ENCODE peak calls at places on chromosomes 16 and 17, in six cellular contexts. One of them, this sample, is unnamed.

GRCh38 chr17:48915459-48916282 is 7.5 kb downstream of the UBE2Z start:
- DNase-seq in K562: no peak
- DNase-seq in H54: peak
- DNase-seq in H1: no peak
- DNase-seq in gastrocnemius medialis: no peak
- DNase-seq in lower leg skin: peak
- DNase-seq in this sample: no peak

GRCh38 chr16:14608111-14608566 is 21.9 kb downstream of the PARN start:
- DNase-seq in gastrocnemius medialis: no peak
- DNase-seq in H54: no peak
- DNase-seq in K562: no peak
- DNase-seq in H1: no peak
- DNase-seq in lower leg skin: no peak
- DNase-seq in this sample: no peak

GRCh38 chr16:82379601-82380000 is 209.6 kb upstream of the MPHOSPH6 start:
- DNase-seq in H1: no peak
- DNase-seq in H54: no peak
- DNase-seq in lower leg skin: no peak
- DNase-seq in K562: no peak
- DNase-seq in gastrocnemius medialis: no peak
- DNase-seq in this sample: no peak

GRCh38 chr16:19666451-19666850 is 51.6 kb downstream of the KNOP1 start:
- DNase-seq in lower leg skin: no peak
- DNase-seq in H54: no peak
- DNase-seq in H1: no peak
- DNase-seq in gastrocnemius medialis: no peak
- DNase-seq in K562: no peak
- DNase-seq in this sample: no peak

GRCh38 chr16:67028167-67028554 is 788 bp upstream of the CBFB start:
- DNase-seq in K562: no peak
- DNase-seq in gastrocnemius medialis: no peak
- DNase-seq in lower leg skin: no peak
- DNase-seq in H54: no peak
- DNase-seq in H1: no peak
- DNase-seq in this sample: no peak

GRCh38 chr16:55252577-55252976 is 71.4 kb upstream of the IRX6 start:
- DNase-seq in lower leg skin: no peak
- DNase-seq in gastrocnemius medialis: no peak
- DNase-seq in H1: no peak
- DNase-seq in H54: no peak
- DNase-seq in K562: no peak
- DNase-seq in this sample: no peak

GRCh38 chr16:85210423-85211169 is 98.3 kb upstream of the CIBAR2 start:
- DNase-seq in K562: no peak
- DNase-seq in H1: no peak
- DNase-seq in gastrocnemius medialis: no peak
- DNase-seq in H54: peak
- DNase-seq in lower leg skin: no peak
- DNase-seq in this sample: no peak

GRCh38 chr16:4301177-4301576 is 14.7 kb upstream of the GLIS2 start:
- DNase-seq in lower leg skin: no peak
- DNase-seq in K562: no peak
- DNase-seq in gastrocnemius medialis: no peak
- DNase-seq in H54: no peak
- DNase-seq in H1: no peak
- DNase-seq in this sample: no peak

GRCh38 chr17:47810901-47811635 is 10.5 kb downstream of the OSBPL7 start:
- DNase-seq in H1: no peak
- DNase-seq in gastrocnemius medialis: no peak
- DNase-seq in K562: peak
- DNase-seq in lower leg skin: no peak
- DNase-seq in H54: no peak
- DNase-seq in this sample: no peak

GRCh38 chr17:3015890-3016289 is 47.5 kb downstream of the OR1D5 start:
- DNase-seq in H54: peak
- DNase-seq in K562: no peak
- DNase-seq in lower leg skin: no peak
- DNase-seq in gastrocnemius medialis: no peak
- DNase-seq in H1: no peak
- DNase-seq in this sample: no peak

GRCh38 chr16:69330286-69331109 is at the start of gene PDF:
- DNase-seq in lower leg skin: peak
- DNase-seq in gastrocnemius medialis: peak
- DNase-seq in H1: peak
- DNase-seq in H54: peak
- DNase-seq in K562: peak
- DNase-seq in this sample: peak
- TF ChIP-seq POLR2A in lower leg skin: no peak
- TF ChIP-seq POLR2A in gastrocnemius medialis: peak
- TF ChIP-seq POLR2A in H1: peak
- TF ChIP-seq POLR2A in H54: peak
- TF ChIP-seq POLR2A in K562: peak
- TF ChIP-seq POLR2A in this sample: peak

GRCh38 chr16:2771496-2772402 is 5.3 kb downstream of the ELOB start:
- DNase-seq in H54: no peak
- DNase-seq in K562: no peak
- DNase-seq in H1: no peak
- DNase-seq in gastrocnemius medialis: no peak
- DNase-seq in lower leg skin: no peak
- DNase-seq in this sample: no peak
- TF ChIP-seq POLR2A in H54: no peak
- TF ChIP-seq POLR2A in K562: peak
- TF ChIP-seq POLR2A in H1: peak
- TF ChIP-seq POLR2A in gastrocnemius medialis: no peak
- TF ChIP-seq POLR2A in lower leg skin: no peak
- TF ChIP-seq POLR2A in this sample: no peak

GRCh38 chr17:43363181-43363925 is 35.4 kb upstream of the ARL4D start:
- DNase-seq in gastrocnemius medialis: no peak
- DNase-seq in K562: no peak
- DNase-seq in lower leg skin: no peak
- DNase-seq in H1: no peak
- DNase-seq in H54: no peak
- DNase-seq in this sample: no peak

GRCh38 chr17:43360739-43361498 is 37.9 kb upstream of the ARL4D start:
- DNase-seq in lower leg skin: peak
- DNase-seq in gastrocnemius medialis: peak
- DNase-seq in H1: peak
- DNase-seq in H54: peak
- DNase-seq in K562: no peak
- DNase-seq in this sample: peak

GRCh38 chr17:43359469-43360105 is 39.2 kb upstream of the ARL4D start:
- DNase-seq in H54: no peak
- DNase-seq in H1: no peak
- DNase-seq in gastrocnemius medialis: no peak
- DNase-seq in lower leg skin: no peak
- DNase-seq in K562: no peak
- DNase-seq in this sample: no peak

GRCh38 chr17:43356999-43357398 is 41.8 kb upstream of the ARL4D start:
- DNase-seq in H54: peak
- DNase-seq in H1: no peak
- DNase-seq in lower leg skin: no peak
- DNase-seq in gastrocnemius medialis: peak
- DNase-seq in K562: no peak
- DNase-seq in this sample: no peak

DNA sequence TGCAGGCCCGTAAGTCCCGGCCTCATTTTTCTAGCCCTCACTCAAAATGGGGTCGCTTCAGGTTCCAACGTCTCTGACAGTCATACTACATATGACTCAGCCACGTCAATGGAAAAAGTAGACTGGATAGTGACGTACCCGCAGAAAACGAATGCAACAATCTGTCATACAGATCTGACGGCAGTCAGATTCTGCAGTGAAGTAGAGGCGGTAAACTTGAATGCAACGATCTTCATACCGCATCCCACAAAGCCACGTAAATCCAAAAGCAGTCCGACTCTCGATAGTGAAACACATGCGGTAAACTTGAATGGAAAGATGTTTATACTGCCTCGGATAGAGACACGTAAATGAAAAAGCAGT is 38.4 kb upstream of the ARL4D start:
- DNase-seq in H54: peak
- DNase-seq in K562: no peak
- DNase-seq in lower leg skin: peak
- DNase-seq in H1: no peak
- DNase-seq in gastrocnemius medialis: no peak
- DNase-seq in this sample: peak
- TF ChIP-seq POLR2A in H54: no peak
- TF ChIP-seq POLR2A in K562: no peak
- TF ChIP-seq POLR2A in lower leg skin: no peak
- TF ChIP-seq POLR2A in H1: no peak
- TF ChIP-seq POLR2A in gastrocnemius medialis: no peak
- TF ChIP-seq POLR2A in this sample: peak

GRCh38 chr17:75231071-75231470 is 25.6 kb downstream of the NUP85 start:
- DNase-seq in gastrocnemius medialis: no peak
- DNase-seq in H1: no peak
- DNase-seq in lower leg skin: no peak
- DNase-seq in K562: no peak
- DNase-seq in H54: no peak
- DNase-seq in this sample: no peak
- TF ChIP-seq POLR2A in gastrocnemius medialis: no peak
- TF ChIP-seq POLR2A in H1: no peak
- TF ChIP-seq POLR2A in lower leg skin: no peak
- TF ChIP-seq POLR2A in K562: no peak
- TF ChIP-seq POLR2A in H54: no peak
- TF ChIP-seq POLR2A in this sample: no peak